ENCODE peak calls at places on chromosomes 12 and 14, in four cellular contexts. J is AG04450, O is HFFc6, M is WERI-Rb-1. H is an unnamed sample.

GRCh38 chr12:24780969-24781368 is 167.9 kb downstream of the BCAT1 start:
- DNase-seq in M (no peak), J (no peak), O (peak; percentile 22), H (peak; percentile 42)

GRCh38 chr12:19288603-19289244 is 150.6 kb upstream of the AEBP2 start:
- DNase-seq in M (no peak), O (peak; percentile 43), J (no peak), H (no peak)

GRCh38 chr12:95943231-95943842 is at the start of gene AMDHD1:
- DNase-seq in J (no peak), M (peak; percentile 56), O (peak; percentile 39), H (no peak)

GRCh38 chr14:97887690-97888089 is 1090.5 kb downstream of the VRK1 start:
- DNase-seq in M (no peak), J (no peak), O (no peak), H (no peak)

GRCh38 chr12:127767631-127768030 is 499.3 kb upstream of the TMEM132C start:
- DNase-seq in M (no peak), O (no peak), J (no peak), H (no peak)

GRCh38 chr12:53208877-53209463 is 1.9 kb upstream of the ITGB7 start:
- DNase-seq in M (no peak), J (no peak), O (no peak), H (no peak)

GRCh38 chr12:51517800-51518199 is 73.2 kb upstream of the SCN8A start:
- DNase-seq in M (no peak), O (no peak), J (no peak), H (no peak)

GRCh38 chr14:91398707-91399106 is 18.9 kb downstream of the CCDC88C start:
- DNase-seq in M (no peak), O (no peak), J (no peak), H (no peak)

DNA sequence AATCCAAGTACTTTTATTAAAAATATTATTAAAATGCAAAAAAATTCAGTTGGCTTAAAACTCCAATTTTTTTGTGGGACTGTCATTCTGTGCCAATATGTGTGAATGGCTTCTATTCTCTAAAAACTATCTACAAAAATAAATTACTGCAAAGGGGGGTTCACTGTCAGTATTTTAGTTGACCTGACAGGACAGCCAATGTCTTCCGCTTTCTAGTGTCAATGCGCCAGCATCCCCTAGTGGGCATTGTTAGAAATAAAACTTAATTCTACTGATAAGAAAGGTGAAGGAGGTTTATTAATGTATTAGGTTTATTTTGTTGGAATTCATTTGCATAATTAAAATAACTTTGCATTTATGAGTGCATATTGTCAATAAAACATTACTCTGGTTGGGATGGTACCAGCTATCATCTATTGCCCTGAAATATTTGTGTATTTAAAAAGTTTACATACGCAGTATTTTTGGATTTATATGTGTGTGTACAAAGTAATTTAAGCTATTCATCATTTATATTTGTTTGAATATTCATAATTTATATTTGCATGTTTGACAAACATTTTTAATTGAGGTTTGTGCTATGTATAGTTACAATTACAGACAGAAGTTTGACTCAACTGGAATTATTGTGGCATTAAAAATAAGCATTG is 527.2 kb downstream of the FLRT2 start:
- DNase-seq in J (no peak), M (peak; percentile 45), O (peak; percentile 9), H (no peak)
- TF ChIP-seq CTCF in J (peak; percentile 94), M (peak; percentile 63), O (peak; percentile 88), H (peak; percentile 79)

GRCh38 chr12:120856980-120857379 is 47.2 kb downstream of the SPPL3 start:
- DNase-seq in J (no peak), M (no peak), O (peak; percentile 20), H (no peak)
- TF ChIP-seq CTCF in J (peak; percentile 32), M (peak; percentile 49), O (peak; percentile 56), H (peak; percentile 30)

GRCh38 chr12:7834701-7835100 is 38.0 kb downstream of the SLC2A14 start:
- DNase-seq in O (no peak), J (no peak), M (no peak), H (no peak)

GRCh38 chr12:7835766-7836165 is 36.9 kb downstream of the SLC2A14 start:
- DNase-seq in M (no peak), O (no peak), J (no peak), H (no peak)

GRCh38 chr12:7833831-7834230 is 38.9 kb downstream of the SLC2A14 start:
- DNase-seq in O (no peak), J (no peak), M (no peak), H (no peak)

GRCh38 chr12:7835116-7835515 is 37.6 kb downstream of the SLC2A14 start:
- DNase-seq in O (no peak), J (no peak), M (no peak), H (no peak)

GRCh38 chr12:7832059-7832696 is 40.5 kb downstream of the SLC2A14 start:
- DNase-seq in M (peak; percentile 60), O (peak; percentile 57), J (peak; percentile 27), H (peak; percentile 15)
- TF ChIP-seq CTCF in M (peak; percentile 40), O (peak; percentile 81), J (peak; percentile 68), H (peak; percentile 66)

GRCh38 chr14:104712881-104713734 is 10.9 kb upstream of the ADSS1 start:
- DNase-seq in O (no peak), J (no peak), M (no peak), H (no peak)
- TF ChIP-seq CTCF in O (no peak), J (no peak), M (no peak), H (no peak)